ENCODE peak calls at places on chromosome 5, in eight cellular contexts. L is spleen, S is stomach, M is upper lobe of left lung, C is GM23338, F is transverse colon, W is GM12892, K is GM12891. B is an unnamed sample.

GRCh38 chr5:93022770-93023169 is 558.2 kb downstream of the NR2F1-AS1 start:
- DNase-seq in F (no peak), C (no peak), M (no peak), K (no peak), L (no peak), W (no peak), S (no peak), B (no peak)

GRCh38 chr5:108801776-108802175 is 54.1 kb downstream of the FER start:
- DNase-seq in C (no peak), M (no peak), S (no peak), K (no peak), F (no peak), L (no peak), W (no peak), B (no peak)

GRCh38 chr5:142301487-142302035 is 23.3 kb downstream of the SPRY4 start:
- DNase-seq in W (no peak), K (no peak), F (peak), M (no peak), L (no peak), C (no peak), S (no peak), B (no peak)

GRCh38 chr5:15344954-15345353 is 155.0 kb upstream of the FBXL7 start:
- DNase-seq in M (no peak), F (no peak), K (no peak), L (no peak), S (no peak), W (no peak), C (no peak), B (no peak)

GRCh38 chr5:74851684-74852353 is 14.4 kb downstream of the FAM169A start:
- DNase-seq in K (no peak), M (no peak), W (no peak), C (no peak), S (no peak), F (no peak), L (no peak), B (no peak)

GRCh38 chr5:174309131-174309845 is 263.8 kb downstream of the NSG2 start:
- DNase-seq in M (no peak), C (no peak), L (no peak), F (no peak), W (no peak), S (no peak), K (no peak), B (no peak)

GRCh38 chr5:170312666-170313065 is 15.1 kb upstream of the LCP2 start:
- DNase-seq in F (no peak), C (no peak), W (no peak), L (no peak), M (peak), K (no peak), S (no peak), B (no peak)

GRCh38 chr5:148469446-148470062 is 85.8 kb downstream of the FBXO38 start:
- DNase-seq in C (no peak), L (no peak), M (no peak), F (no peak), K (no peak), S (no peak), W (no peak), B (peak)

GRCh38 chr5:6394429-6395101 is 16.2 kb upstream of the MED10 start:
- DNase-seq in W (no peak), K (no peak), S (no peak), M (no peak), C (no peak), L (no peak), F (no peak), B (no peak)

GRCh38 chr5:10352404-10353240 is 873 bp upstream of the MARCHF6 start:
- DNase-seq in K (no peak), F (no peak), L (no peak), M (no peak), S (no peak), C (peak), W (no peak), B (no peak)

GRCh38 chr5:24642022-24642421 is 2.8 kb downstream of the CDH10 start:
- DNase-seq in K (no peak), F (no peak), M (no peak), W (no peak), C (peak), L (no peak), S (no peak), B (no peak)

GRCh38 chr5:58462623-58463230 is 2.8 kb upstream of the PLK2 start:
- DNase-seq in K (no peak), L (no peak), F (peak), S (peak), M (no peak), C (peak), W (no peak), B (no peak)

GRCh38 chr5:132258102-132259060 is 885 bp downstream of the PDLIM4 start:
- DNase-seq in C (no peak), K (peak), L (peak), S (no peak), F (peak), M (peak), W (no peak), B (peak)

GRCh38 chr5:168204165-168204564 is 87.3 kb upstream of the WWC1 start:
- DNase-seq in M (no peak), F (no peak), K (no peak), L (no peak), S (no peak), W (no peak), C (no peak), B (no peak)

GRCh38 chr5:164597293-164597900 is 1092.0 kb downstream of the MAT2B start:
- DNase-seq in C (peak), W (no peak), M (no peak), K (no peak), F (no peak), L (no peak), S (no peak), B (no peak)

GRCh38 chr5:174750720-174751119 is 26.3 kb downstream of the MSX2 start:
- DNase-seq in W (no peak), F (no peak), L (no peak), C (no peak), M (no peak), S (no peak), K (no peak), B (no peak)

GRCh38 chr5:163379298-163380155 is 57.9 kb upstream of the CCNG1 start:
- DNase-seq in C (no peak), L (no peak), S (no peak), K (no peak), M (peak), F (no peak), W (no peak), B (no peak)

GRCh38 chr5:95848701-95849100 is 26.2 kb upstream of the GLRX start:
- DNase-seq in F (no peak), C (no peak), L (no peak), W (no peak), M (no peak), S (no peak), K (no peak), B (no peak)

GRCh38 chr5:43639566-43639965 is 36.6 kb downstream of the NNT start:
- DNase-seq in L (no peak), M (no peak), W (no peak), K (no peak), C (no peak), S (no peak), F (no peak), B (no peak)

GRCh38 chr5:139667730-139668063 is 19.5 kb downstream of the CXXC5 start:
- DNase-seq in L (no peak), F (no peak), W (no peak), C (no peak), S (no peak), K (no peak), M (no peak), B (no peak)

GRCh38 chr5:65926276-65926761 is at the start of gene ERBIN:
- DNase-seq in C (peak), S (peak), M (peak), F (peak), L (peak), K (peak), W (peak), B (peak)
- TF ChIP-seq POLR2AphosphoS5 in C (no peak), S (peak), M (peak), F (peak), L (peak), K (peak), W (no peak), B (peak)

GRCh38 chr5:160968480-160968879 is 116.5 kb upstream of the ATP10B start:
- DNase-seq in L (no peak), C (no peak), W (no peak), K (no peak), F (no peak), S (no peak), M (no peak), B (no peak)

DNA sequence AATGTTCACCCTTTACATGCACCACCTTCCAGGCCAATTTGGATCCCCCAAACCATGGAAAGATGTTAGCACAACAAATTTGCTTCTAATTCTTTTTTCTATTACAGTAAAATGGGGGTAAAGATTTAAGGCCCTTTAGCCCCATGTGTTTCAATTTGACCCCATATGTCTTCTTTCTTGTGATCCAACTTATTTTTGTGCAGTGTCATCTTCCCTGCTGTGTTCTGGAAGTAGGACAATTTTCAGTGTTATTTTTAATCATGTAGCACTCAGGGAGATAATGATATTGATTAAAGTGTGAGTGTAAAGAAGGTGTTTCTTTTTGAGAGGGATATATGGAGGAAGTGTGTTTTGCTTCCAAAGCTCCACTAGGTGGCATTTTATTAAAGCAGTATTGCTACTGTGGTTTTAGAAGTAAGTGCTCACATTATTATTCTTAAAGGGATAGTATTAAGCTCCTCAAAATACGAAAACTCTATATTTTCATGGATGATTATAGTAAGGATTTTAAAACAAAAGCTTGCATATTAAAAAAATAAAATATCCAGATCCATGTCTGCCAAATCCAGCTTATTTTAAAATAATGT is 118.7 kb upstream of the ATP10B start:
- DNase-seq in S (no peak), K (no peak), L (no peak), C (peak), W (no peak), F (no peak), M (no peak), B (no peak)
- TF ChIP-seq POLR2AphosphoS5 in S (no peak), K (no peak), L (no peak), C (no peak), W (no peak), F (no peak), M (no peak), B (no peak)

GRCh38 chr5:54756796-54757402 is 228.5 kb downstream of the ESM1 start:
- DNase-seq in K (no peak), W (no peak), S (no peak), M (no peak), L (no peak), F (no peak), C (no peak), B (no peak)
- TF ChIP-seq POLR2AphosphoS5 in K (no peak), W (no peak), S (no peak), M (no peak), L (no peak), F (no peak), C (no peak), B (no peak)

DNA sequence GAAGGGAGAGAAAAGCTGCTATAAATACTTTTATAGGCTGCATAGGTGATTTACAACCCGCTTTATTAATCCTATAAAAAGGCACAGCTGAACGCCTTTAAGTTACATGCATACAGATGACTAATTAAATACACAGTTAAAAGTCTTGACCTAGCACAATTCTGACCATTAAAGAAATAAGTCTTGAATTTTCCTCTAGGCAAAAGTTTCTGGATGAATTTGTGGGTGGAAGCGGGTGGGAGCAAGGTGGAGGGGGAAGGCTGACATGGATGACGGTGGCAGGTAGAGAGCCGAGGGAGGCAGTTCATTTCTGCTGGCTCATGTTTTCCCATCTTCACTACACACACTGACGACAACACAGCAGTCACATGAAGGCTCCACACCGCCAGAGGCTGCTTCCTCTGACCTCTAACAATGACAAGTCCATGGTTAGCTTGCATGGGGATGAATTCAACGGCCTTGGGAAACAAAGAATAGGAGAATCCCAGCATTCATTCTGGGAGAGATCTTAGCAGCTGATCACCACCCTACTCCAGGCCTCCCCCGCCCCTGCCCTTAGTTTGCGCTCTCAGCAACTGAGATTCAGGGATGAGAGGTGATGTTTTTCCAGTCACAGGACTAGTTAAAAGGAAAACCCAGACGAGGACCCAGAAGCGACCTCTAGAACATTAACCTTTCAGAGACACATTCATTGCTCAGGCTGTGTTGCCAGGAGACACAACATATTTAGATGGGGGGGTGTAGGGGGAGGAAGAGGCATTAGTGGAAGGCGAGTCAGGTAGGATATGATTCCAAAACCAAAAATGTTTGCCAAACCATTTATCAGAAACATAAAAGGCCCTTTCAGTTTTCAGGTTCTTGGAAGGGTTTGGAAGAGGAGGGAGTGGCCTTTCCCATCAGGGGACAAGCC is 329.4 kb downstream of the PIK3R1 start:
- DNase-seq in C (no peak), S (no peak), F (no peak), M (no peak), K (no peak), L (no peak), W (no peak), B (no peak)
- TF ChIP-seq POLR2AphosphoS5 in C (no peak), S (no peak), F (no peak), M (no peak), K (no peak), L (no peak), W (no peak), B (no peak)

B was measured in sigmoid colon.